ENCODE peak calls at places on chromosomes 3 and 15, in five cellular contexts. Z, J, T, R and O are unnamed samples.

GRCh38 chr3:101189786-101190185 is 130.6 kb downstream of the IMPG2 start:
- DNase-seq in Z (peak; percentile 46), J (no peak), T (no peak), R (no peak), O (no peak)

GRCh38 chr15:71336671-71337070 is 221.4 kb downstream of the THSD4 start:
- DNase-seq in Z (no peak), J (no peak), T (no peak), R (no peak), O (no peak)

GRCh38 chr15:90782450-90782849 is 65.3 kb downstream of the BLM start:
- DNase-seq in Z (no peak), J (no peak), T (no peak), R (no peak), O (no peak)

GRCh38 chr15:73389971-73390544 is 21.3 kb upstream of the HCN4 start:
- DNase-seq in Z (peak; percentile 55), J (no peak), T (no peak), R (no peak), O (no peak)

GRCh38 chr3:106119691-106120090 is 250.9 kb upstream of the CBLB start:
- DNase-seq in Z (peak; percentile 51), J (no peak), T (no peak), R (no peak), O (no peak)

GRCh38 chr15:50816191-50816590 is 50.7 kb upstream of the SPPL2A start:
- DNase-seq in Z (no peak), J (no peak), T (no peak), R (no peak), O (no peak)

GRCh38 chr15:73375755-73376305 is 7.1 kb upstream of the HCN4 start:
- DNase-seq in Z (no peak), J (no peak), T (no peak), R (no peak), O (no peak)

GRCh38 chr3:192566706-192567290 is 160.5 kb downstream of the FGF12 start:
- DNase-seq in Z (peak; percentile 71), J (peak; percentile 60), T (peak; percentile 71), R (peak; percentile 38), O (no peak)

GRCh38 chr15:50116477-50116876 is 2.6 kb downstream of the ATP8B4 start:
- DNase-seq in Z (peak; percentile 73), J (no peak), T (no peak), R (no peak), O (no peak)

GRCh38 chr3:78857494-78858111 is 910.2 kb downstream of the ROBO1 start:
- DNase-seq in Z (peak; percentile 53), J (no peak), T (no peak), R (no peak), O (no peak)

GRCh38 chr3:131995936-131996335 is 38.9 kb downstream of the CPNE4 start:
- DNase-seq in Z (no peak), J (no peak), T (no peak), R (no peak), O (no peak)

GRCh38 chr15:80317389-80318169 is 65.6 kb upstream of the CTXND1 start:
- DNase-seq in Z (peak; percentile 42), J (no peak), T (peak; percentile 35), R (no peak), O (no peak)

GRCh38 chr3:36227982-36228381 is 152.3 kb upstream of the STAC start:
- DNase-seq in Z (no peak), J (no peak), T (no peak), R (no peak), O (no peak)

GRCh38 chr3:50268703-50269451 is at the start of gene SEMA3B:
- DNase-seq in Z (peak; percentile 73), J (no peak), T (peak; percentile 85), R (peak; percentile 66), O (peak; percentile 56)

GRCh38 chr3:101011086-101011485 is 17.9 kb upstream of the ABI3BP start:
- DNase-seq in Z (no peak), J (no peak), T (no peak), R (no peak), O (no peak)

GRCh38 chr15:76866008-76866407 is 39.1 kb downstream of the SCAPER start:
- DNase-seq in Z (no peak), J (no peak), T (no peak), R (no peak), O (no peak)

GRCh38 chr15:96276438-96277210 is 53.9 kb upstream of the NR2F2 start:
- DNase-seq in Z (no peak), J (no peak), T (no peak), R (no peak), O (no peak)

GRCh38 chr3:182490601-182491485 is 302.5 kb upstream of the ATP11B start:
- DNase-seq in Z (peak; percentile 7), J (no peak), T (no peak), R (no peak), O (no peak)

GRCh38 chr3:124121379-124122336 is 129.7 kb upstream of the ROPN1 start:
- DNase-seq in Z (no peak), J (no peak), T (no peak), R (no peak), O (no peak)

GRCh38 chr3:100197876-100198275 is 62.9 kb upstream of the TBC1D23 start:
- DNase-seq in Z (no peak), J (no peak), T (no peak), R (no peak), O (no peak)

GRCh38 chr15:74314897-74315438 is 52.5 kb downstream of the CYP11A1 start:
- DNase-seq in Z (no peak), J (no peak), T (no peak), R (no peak), O (no peak)

GRCh38 chr15:100093211-100094126 is 248.3 kb downstream of the ADAMTS17 start:
- DNase-seq in Z (no peak), J (no peak), T (peak; percentile 27), R (no peak), O (no peak)

GRCh38 chr3:174540081-174540480 is 319.1 kb upstream of the NAALADL2 start:
- DNase-seq in Z (no peak), J (no peak), T (no peak), R (no peak), O (no peak)

GRCh38 chr15:28178290-28178689 is 79.2 kb upstream of the OCA2 start:
- DNase-seq in Z (no peak), J (no peak), T (no peak), R (no peak), O (no peak)

GRCh38 chr3:50174947-50175524 is 16.4 kb upstream of the GNAT1 start:
- DNase-seq in Z (no peak), J (no peak), T (no peak), R (no peak), O (no peak)

GRCh38 chr3:67109651-67110204 is 111.6 kb downstream of the KBTBD8 start:
- DNase-seq in Z (peak; percentile 42), J (no peak), T (no peak), R (no peak), O (no peak)

GRCh38 chr3:99645277-99646106 is 7.1 kb downstream of the COL8A1 start:
- DNase-seq in Z (peak; percentile 41), J (no peak), T (no peak), R (no peak), O (no peak)

GRCh38 chr3:127419140-127419539 is 131.3 kb upstream of the PRR20G start:
- DNase-seq in Z (no peak), J (no peak), T (peak; percentile 18), R (no peak), O (no peak)

GRCh38 chr3:127419641-127420354 is 132.0 kb upstream of the PRR20G start:
- DNase-seq in Z (no peak), J (no peak), T (no peak), R (no peak), O (no peak)

GRCh38 chr3:127420355-127420655 is 132.5 kb upstream of the PRR20G start:
- DNase-seq in Z (no peak), J (no peak), T (peak; percentile 27), R (no peak), O (no peak)

GRCh38 chr3:127421943-127422662 is 134.3 kb upstream of the PRR20G start:
- DNase-seq in Z (no peak), J (no peak), T (peak; percentile 25), R (no peak), O (no peak)

GRCh38 chr3:127420825-127421224 is 133.0 kb upstream of the PRR20G start:
- DNase-seq in Z (no peak), J (no peak), T (peak; percentile 27), R (no peak), O (no peak)
- TF ChIP-seq CTCF in Z (no peak), J (no peak), T (no peak), R (no peak), O (no peak)

GRCh38 chr3:12993623-12994356 is 79.4 kb downstream of the IQSEC1 start:
- DNase-seq in Z (peak; percentile 17), J (no peak), T (no peak), R (peak; percentile 50), O (no peak)

GRCh38 chr3:12991861-12992281 is 81.4 kb downstream of the IQSEC1 start:
- DNase-seq in Z (no peak), J (no peak), T (no peak), R (no peak), O (no peak)

GRCh38 chr3:12994357-12994606 is 78.9 kb downstream of the IQSEC1 start:
- DNase-seq in Z (peak; percentile 21), J (no peak), T (no peak), R (peak; percentile 76), O (no peak)

GRCh38 chr3:12992629-12993021 is 80.6 kb downstream of the IQSEC1 start:
- DNase-seq in Z (no peak), J (no peak), T (no peak), R (no peak), O (no peak)

GRCh38 chr3:12993022-12993622 is 80.1 kb downstream of the IQSEC1 start:
- DNase-seq in Z (no peak), J (no peak), T (no peak), R (peak; percentile 48), O (no peak)
- H3K4me3 ChIP-seq in Z (peak overlapping the region; percentile 84), J (peak overlapping the region; percentile 67), T (peak overlapping the region; percentile 62), R (peak overlapping the region; percentile 92), O (peak overlapping the region; percentile 91)

DNA sequence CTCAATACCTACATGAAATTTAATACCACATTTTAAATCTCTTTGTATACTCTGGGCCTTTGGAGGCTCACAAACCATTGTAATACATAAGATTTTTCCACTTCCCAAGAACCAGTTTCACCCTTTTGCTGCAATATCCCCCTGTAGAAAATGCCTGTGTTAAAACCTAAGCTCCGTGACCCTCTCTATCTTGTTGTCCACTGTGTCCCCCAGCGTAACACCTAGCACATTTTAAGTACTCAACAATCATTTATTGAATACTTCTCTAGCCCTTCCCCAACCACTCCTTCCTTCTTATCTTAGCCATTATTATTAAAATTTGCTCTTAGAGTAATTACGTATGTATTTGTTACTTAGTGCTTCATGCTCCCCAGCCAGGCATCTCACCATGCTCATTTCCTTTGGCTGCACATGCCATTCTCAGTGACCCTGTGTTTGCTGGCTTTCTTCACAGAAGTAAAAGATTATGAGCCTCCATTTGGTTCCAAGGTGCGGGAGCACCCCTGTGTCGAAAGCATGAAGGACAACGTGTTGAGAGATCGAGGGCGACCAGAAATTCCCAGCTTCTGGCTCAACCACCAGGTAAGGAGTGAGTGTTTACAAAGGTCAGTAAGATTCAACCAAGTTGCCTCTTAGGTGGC is 81.6 kb downstream of the TGFBR2 start:
- DNase-seq in Z (no peak), J (no peak), T (no peak), R (no peak), O (no peak)
- H3K27ac ChIP-seq in Z (peak overlapping the region; percentile 75), J (no peak overlapping the region), T (no peak overlapping the region), R (no peak overlapping the region), O (peak overlapping the region; percentile 76)

DNA sequence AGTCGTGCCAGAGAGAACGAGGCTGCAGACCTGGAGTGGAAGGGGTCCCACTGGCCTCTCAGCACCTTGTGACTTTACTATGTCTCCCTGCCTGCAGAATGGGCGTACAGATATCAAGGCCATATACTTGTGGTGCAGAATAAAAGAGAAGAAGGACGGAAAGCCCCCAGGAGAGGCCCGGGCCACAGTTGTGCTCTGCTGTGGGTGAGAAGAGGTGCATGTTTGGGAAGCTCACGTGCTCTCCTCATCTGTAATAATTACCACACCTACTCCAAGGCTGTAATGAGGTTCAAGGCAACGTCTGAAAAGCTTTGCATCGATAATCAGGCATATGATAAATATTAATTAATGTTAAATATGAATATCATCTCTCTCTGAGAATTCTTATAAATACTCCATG is 58.0 kb downstream of the MGLL start:
- DNase-seq in Z (no peak), J (no peak), T (no peak), R (no peak), O (no peak)
- TF ChIP-seq CTCF in Z (no peak), J (no peak), T (no peak), R (no peak), O (no peak)